ENCODE peak calls at places on chromosomes 11 and 22, in seven cellular contexts. F is fibroblast of mammary gland, P is IMR-90, D is Karpas-422, C is kidney, X is pancreas, B is body of pancreas. R is an unnamed sample.

GRCh38 chr11:6570691-6571427 is 32.6 kb downstream of the RRP8 start:
- DNase-seq in F (no peak), P (no peak), D (no peak), C (peak; percentile 59), X (peak; percentile 56), B (no peak), R (no peak)

GRCh38 chr11:832529-833113 is at the start of gene CD151:
- DNase-seq in F (no peak), P (peak; percentile 45), D (peak; percentile 81), C (no peak), X (no peak), B (peak; percentile 67), R (peak; percentile 46)

GRCh38 chr11:56846631-56847400 is 98.3 kb upstream of the OR9G4 start:
- DNase-seq in F (no peak), P (no peak), D (no peak), C (no peak), X (no peak), B (no peak), R (no peak)

GRCh38 chr11:64449381-64450167 is 90.6 kb downstream of the RPS6KA4 start:
- DNase-seq in F (peak; percentile 39), P (peak; percentile 25), D (peak; percentile 93), C (no peak), X (peak; percentile 81), B (peak; percentile 79), R (peak; percentile 61)

GRCh38 chr11:123797065-123797940 is 8.8 kb downstream of the OR6M1 start:
- DNase-seq in F (no peak), P (no peak), D (no peak), C (no peak), X (no peak), B (peak; percentile 90), R (peak; percentile 6)

GRCh38 chr11:103682318-103683184 is 353.9 kb upstream of the DDI1 start:
- DNase-seq in F (peak; percentile 85), P (peak; percentile 75), D (peak; percentile 97), C (no peak), X (peak; percentile 34), B (peak; percentile 72), R (peak; percentile 94)

GRCh38 chr11:76666408-76666807 is 4.1 kb downstream of the LRRC32 start:
- DNase-seq in F (peak; percentile 20), P (peak; percentile 46), D (no peak), C (peak; percentile 90), X (peak; percentile 26), B (no peak), R (peak; percentile 69)

GRCh38 chr11:57180141-57180561 is 1.6 kb upstream of the LRRC55 start:
- DNase-seq in F (no peak), P (no peak), D (peak; percentile 37), C (no peak), X (no peak), B (no peak), R (no peak)

GRCh38 chr22:44406581-44407403 is 91.2 kb downstream of the RTL6 start:
- DNase-seq in F (no peak), P (peak; percentile 12), D (no peak), C (peak; percentile 27), X (no peak), B (no peak), R (no peak)

GRCh38 chr11:35433588-35433987 is 14.2 kb upstream of the SLC1A2 start:
- DNase-seq in F (no peak), P (no peak), D (no peak), C (no peak), X (no peak), B (no peak), R (no peak)

GRCh38 chr11:9834281-9834680 is 170.4 kb downstream of the SWAP70 start:
- DNase-seq in F (no peak), P (no peak), D (no peak), C (no peak), X (no peak), B (no peak), R (peak; percentile 47)

GRCh38 chr11:17389205-17389956 is 922 bp upstream of the KCNJ11 start:
- DNase-seq in F (no peak), P (peak; percentile 11), D (peak; percentile 85), C (peak; percentile 93), X (peak; percentile 93), B (peak; percentile 89), R (peak; percentile 34)

GRCh38 chr11:83990160-83990733 is 704.1 kb upstream of the CCDC90B start:
- DNase-seq in F (peak; percentile 5), P (no peak), D (no peak), C (peak; percentile 31), X (no peak), B (no peak), R (no peak)

GRCh38 chr22:23249506-23250423 is 69.5 kb downstream of the BCR start:
- DNase-seq in F (no peak), P (no peak), D (peak; percentile 66), C (peak; percentile 51), X (no peak), B (no peak), R (no peak)

GRCh38 chr11:63710476-63711217 is 29.3 kb downstream of the RTN3 start:
- DNase-seq in F (peak; percentile 78), P (peak; percentile 83), D (no peak), C (no peak), X (no peak), B (no peak), R (peak; percentile 88)

GRCh38 chr11:70865356-70865755 is 387.0 kb downstream of the SHANK2 start:
- DNase-seq in F (no peak), P (no peak), D (no peak), C (peak; percentile 40), X (peak; percentile 39), B (no peak), R (no peak)

GRCh38 chr11:130774703-130775102 is 141.6 kb downstream of the SNX19 start:
- DNase-seq in F (no peak), P (no peak), D (no peak), C (no peak), X (no peak), B (no peak), R (no peak)

GRCh38 chr11:76369406-76369805 is 11.5 kb downstream of the THAP12 start:
- DNase-seq in F (no peak), P (no peak), D (no peak), C (no peak), X (no peak), B (peak; percentile 89), R (no peak)

GRCh38 chr22:30856699-30857098 is 111.9 kb downstream of the MORC2 start:
- DNase-seq in F (no peak), P (no peak), D (no peak), C (no peak), X (no peak), B (no peak), R (no peak)

GRCh38 chr11:121775276-121775675 is 322.5 kb upstream of the SORL1-AS1 start:
- DNase-seq in F (no peak), P (no peak), D (no peak), C (no peak), X (no peak), B (no peak), R (no peak)

GRCh38 chr11:41245704-41246398 is 213.6 kb downstream of the LRRC4C start:
- DNase-seq in F (no peak), P (no peak), D (no peak), C (peak; percentile 46), X (no peak), B (no peak), R (no peak)

GRCh38 chr11:79100093-79100704 is 340.6 kb downstream of the TENM4 start:
- DNase-seq in F (peak; percentile 62), P (peak; percentile 55), D (peak; percentile 84), C (no peak), X (no peak), B (peak; percentile 55), R (peak; percentile 64)

GRCh38 chr11:12829536-12830314 is 155.5 kb downstream of the TEAD1 start:
- DNase-seq in F (no peak), P (no peak), D (no peak), C (no peak), X (no peak), B (no peak), R (no peak)
- H3K4me3 ChIP-seq in F (no peak overlapping the region), P (no peak overlapping the region), D (no peak overlapping the region), C (no peak overlapping the region), X (no peak overlapping the region), B (no peak overlapping the region), R (no peak overlapping the region)

GRCh38 chr11:101867951-101868350 is 46.9 kb upstream of the CEP126 start:
- DNase-seq in F (no peak), P (peak; percentile 58), D (no peak), C (no peak), X (no peak), B (no peak), R (no peak)

GRCh38 chr11:101864098-101864497 is 50.7 kb upstream of the CEP126 start:
- DNase-seq in F (no peak), P (no peak), D (no peak), C (no peak), X (no peak), B (no peak), R (no peak)

GRCh38 chr11:101863361-101863760 is 51.4 kb upstream of the CEP126 start:
- DNase-seq in F (peak; percentile 59), P (peak; percentile 79), D (no peak), C (no peak), X (no peak), B (no peak), R (peak; percentile 56)

GRCh38 chr11:101870510-101870909 is 44.3 kb upstream of the CEP126 start:
- DNase-seq in F (peak; percentile 91), P (peak; percentile 87), D (no peak), C (no peak), X (no peak), B (no peak), R (peak; percentile 61)

GRCh38 chr11:101866619-101867491 is 48.0 kb upstream of the CEP126 start:
- DNase-seq in F (peak; percentile 67), P (peak; percentile 69), D (no peak), C (no peak), X (no peak), B (no peak), R (no peak)
- H3K4me3 ChIP-seq in F (no peak overlapping the region), P (no peak overlapping the region), D (no peak overlapping the region), C (no peak overlapping the region), X (no peak overlapping the region), B (no peak overlapping the region), R (no peak overlapping the region)

GRCh38 chr22:20857247-20857643 is 1.4 kb downstream of the PI4KA start:
- DNase-seq in F (no peak), P (no peak), D (no peak), C (no peak), X (no peak), B (no peak), R (no peak)
- H3K4me3 ChIP-seq in F (peak overlapping the region; percentile 56), P (peak overlapping the region; percentile 81), D (peak overlapping the region; percentile 89), C (peak overlapping the region; percentile 81), X (peak overlapping the region; percentile 72), B (no peak overlapping the region), R (no peak overlapping the region)

GRCh38 chr11:12679471-12679870 is 5.2 kb downstream of the TEAD1 start:
- DNase-seq in F (no peak), P (no peak), D (no peak), C (no peak), X (no peak), B (no peak), R (no peak)

GRCh38 chr11:12680940-12681258 is 6.7 kb downstream of the TEAD1 start:
- DNase-seq in F (no peak), P (no peak), D (no peak), C (no peak), X (no peak), B (no peak), R (no peak)

GRCh38 chr11:12681462-12681861 is 7.2 kb downstream of the TEAD1 start:
- DNase-seq in F (no peak), P (no peak), D (no peak), C (no peak), X (no peak), B (no peak), R (no peak)

GRCh38 chr11:12678991-12679390 is 4.8 kb downstream of the TEAD1 start:
- DNase-seq in F (no peak), P (no peak), D (no peak), C (no peak), X (no peak), B (no peak), R (no peak)

GRCh38 chr11:12680246-12680939 is 6.2 kb downstream of the TEAD1 start:
- DNase-seq in F (peak; percentile 92), P (peak; percentile 91), D (no peak), C (peak; percentile 93), X (peak; percentile 94), B (peak; percentile 94), R (peak; percentile 94)
- H3K4me3 ChIP-seq in F (peak overlapping the region; percentile 5), P (no peak overlapping the region), D (no peak overlapping the region), C (peak overlapping the region; percentile 4), X (peak overlapping the region; percentile 9), B (no peak overlapping the region), R (no peak overlapping the region)